ENCODE peak calls at places on chromosomes 1 and 21, in nine cellular contexts. C is natural killer cell; U is endothelial cell; Z is suprapubic skin; D is CD4-positive, alpha-beta T cell; Q is left lung; R is fibroblast of lung; G is BJ; H is heart left ventricle. V is an unnamed sample.

GRCh38 chr1:222347627-222348026 is 200.3 kb downstream of the HHIPL2 start:
- DNase-seq in C (no peak), U (no peak), Z (no peak), D (no peak), Q (no peak), R (no peak), G (no peak), H (no peak), V (no peak)

GRCh38 chr1:79568411-79568810 is 561.9 kb upstream of the ADGRL4 start:
- DNase-seq in C (no peak), U (no peak), Z (no peak), D (no peak), Q (no peak), R (peak; percentile 23), G (no peak), H (no peak), V (no peak)

GRCh38 chr1:224340711-224341384 is 10.9 kb upstream of the NVL start:
- DNase-seq in C (no peak), U (peak; percentile 21), Z (no peak), D (peak; percentile 31), Q (peak; percentile 88), R (peak; percentile 19), G (no peak), H (peak; percentile 25), V (no peak)

GRCh38 chr1:218845589-218845988 is 328.1 kb upstream of the LYPLAL1 start:
- DNase-seq in C (no peak), U (no peak), Z (no peak), D (no peak), Q (no peak), R (no peak), G (no peak), H (no peak), V (no peak)

GRCh38 chr1:43979528-43980254 is 681 bp downstream of the B4GALT2 start:
- DNase-seq in C (no peak), U (peak; percentile 33), Z (no peak), D (no peak), Q (peak; percentile 88), R (peak; percentile 67), G (no peak), H (peak; percentile 69), V (peak; percentile 62)

GRCh38 chr21:31837613-31838390 is 35.0 kb upstream of the HUNK start:
- DNase-seq in C (no peak), U (no peak), Z (no peak), D (no peak), Q (no peak), R (no peak), G (no peak), H (no peak), V (no peak)

GRCh38 chr1:63892632-63893395 is 119.0 kb downstream of the ROR1 start:
- DNase-seq in C (peak; percentile 62), U (no peak), Z (no peak), D (no peak), Q (no peak), R (peak; percentile 92), G (no peak), H (no peak), V (no peak)

GRCh38 chr1:193185861-193186714 is at the start of gene B3GALT2:
- DNase-seq in C (no peak), U (no peak), Z (no peak), D (no peak), Q (no peak), R (peak; percentile 61), G (no peak), H (peak; percentile 57), V (peak; percentile 8)

GRCh38 chr21:29233611-29234540 is 64.8 kb upstream of the BACH1 start:
- DNase-seq in C (no peak), U (no peak), Z (no peak), D (no peak), Q (no peak), R (no peak), G (no peak), H (no peak), V (peak; percentile 18)

GRCh38 chr1:182093781-182094180 is 32.3 kb upstream of the ZNF648 start:
- DNase-seq in C (no peak), U (no peak), Z (no peak), D (no peak), Q (no peak), R (no peak), G (no peak), H (no peak), V (no peak)

GRCh38 chr1:31135973-31136600 is 70.6 kb upstream of the PUM1 start:
- DNase-seq in C (no peak), U (no peak), Z (no peak), D (no peak), Q (no peak), R (peak; percentile 28), G (no peak), H (no peak), V (no peak)

GRCh38 chr1:80054129-80054528 is 1047.6 kb upstream of the ADGRL4 start:
- DNase-seq in C (no peak), U (no peak), Z (no peak), D (no peak), Q (no peak), R (peak; percentile 98), G (peak; percentile 7), H (no peak), V (peak; percentile 79)

GRCh38 chr1:243731301-243731891 is 118.6 kb downstream of the AKT3 start:
- DNase-seq in C (no peak), U (no peak), Z (no peak), D (no peak), Q (no peak), R (peak; percentile 85), G (no peak), H (peak; percentile 51), V (no peak)

GRCh38 chr1:11335417-11336070 is 62.5 kb downstream of the UBIAD1 start:
- DNase-seq in C (peak; percentile 66), U (no peak), Z (no peak), D (peak; percentile 3), Q (no peak), R (no peak), G (no peak), H (no peak), V (no peak)

GRCh38 chr1:19439464-19440171 is 45.7 kb downstream of the CAPZB start:
- DNase-seq in C (no peak), U (no peak), Z (no peak), D (peak; percentile 48), Q (no peak), R (no peak), G (no peak), H (peak; percentile 49), V (no peak)

GRCh38 chr1:193115629-193116227 is 6.1 kb upstream of the CDC73 start:
- DNase-seq in C (no peak), U (no peak), Z (no peak), D (no peak), Q (no peak), R (peak; percentile 100), G (peak; percentile 96), H (no peak), V (peak; percentile 96)

GRCh38 chr1:159927887-159928431 is 2.7 kb upstream of the TAGLN2 start:
- DNase-seq in C (no peak), U (no peak), Z (no peak), D (no peak), Q (no peak), R (no peak), G (no peak), H (no peak), V (no peak)
- TF ChIP-seq CTCF in C (no peak), U (no peak), Z (no peak), D (no peak), Q (no peak), R (no peak), G (no peak), H (no peak), V (no peak)

GRCh38 chr1:17588048-17588781 is 48.7 kb downstream of the ARHGEF10L start:
- DNase-seq in C (no peak), U (no peak), Z (no peak), D (no peak), Q (no peak), R (peak; percentile 74), G (peak; percentile 37), H (peak; percentile 74), V (no peak)
- TF ChIP-seq CTCF in C (no peak), U (no peak), Z (no peak), D (no peak), Q (no peak), R (no peak), G (no peak), H (no peak), V (no peak)

GRCh38 chr1:6100801-6101783 is 55.4 kb downstream of the KCNAB2 start:
- DNase-seq in C (no peak), U (no peak), Z (no peak), D (no peak), Q (peak; percentile 61), R (no peak), G (no peak), H (no peak), V (no peak)
- TF ChIP-seq CTCF in C (no peak), U (no peak), Z (no peak), D (no peak), Q (no peak), R (no peak), G (no peak), H (no peak), V (no peak)

GRCh38 chr1:22277662-22278061 is 134.8 kb upstream of the WNT4 start:
- DNase-seq in C (no peak), U (no peak), Z (no peak), D (no peak), Q (no peak), R (no peak), G (no peak), H (no peak), V (no peak)

GRCh38 chr1:22275211-22275610 is 132.3 kb upstream of the WNT4 start:
- DNase-seq in C (no peak), U (no peak), Z (no peak), D (no peak), Q (no peak), R (no peak), G (no peak), H (no peak), V (peak; percentile 33)

GRCh38 chr1:22273686-22274681 is 131.1 kb upstream of the WNT4 start:
- DNase-seq in C (no peak), U (no peak), Z (no peak), D (no peak), Q (no peak), R (peak; percentile 6), G (no peak), H (no peak), V (no peak)

GRCh38 chr1:22276396-22276748 is 133.5 kb upstream of the WNT4 start:
- DNase-seq in C (no peak), U (no peak), Z (no peak), D (no peak), Q (no peak), R (no peak), G (no peak), H (no peak), V (no peak)

DNA sequence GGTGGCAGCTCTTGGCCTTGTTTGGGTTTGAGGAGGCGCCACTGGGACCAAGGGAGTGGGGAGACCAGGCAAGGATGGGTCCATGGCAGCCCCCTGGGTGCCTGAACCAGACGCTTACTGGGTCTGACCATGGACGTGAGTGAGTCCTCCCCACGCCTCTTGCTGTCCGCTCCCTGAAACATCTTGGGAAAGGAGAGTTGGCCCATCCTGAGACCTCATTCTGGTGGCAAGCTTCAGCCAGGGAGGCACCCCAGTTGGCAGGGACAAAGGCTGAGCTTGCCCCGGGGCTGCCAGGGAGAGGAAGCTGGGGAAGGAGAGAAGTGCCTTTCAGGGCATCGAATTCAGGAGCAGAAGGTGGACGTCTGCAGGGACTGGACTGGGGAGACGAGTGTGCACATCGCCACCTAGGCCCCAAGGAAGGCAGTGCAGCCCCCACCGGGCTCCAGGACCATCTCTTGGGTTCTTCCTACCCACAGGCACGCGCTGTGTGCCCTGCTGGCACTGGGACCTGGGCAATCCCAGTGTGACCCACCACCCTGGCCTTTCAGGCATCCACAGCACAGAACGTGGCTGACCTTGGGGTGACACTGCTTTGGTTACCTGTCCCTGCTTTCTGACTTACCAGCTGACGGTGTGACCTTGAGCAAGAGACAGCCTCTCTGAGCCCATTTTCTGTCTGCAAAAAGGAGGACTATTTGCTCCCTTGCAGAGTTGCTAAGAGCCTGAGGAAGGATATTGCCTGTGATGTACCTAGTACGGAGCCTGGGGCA is 132.9 kb upstream of the WNT4 start:
- DNase-seq in C (peak; percentile 29), U (peak; percentile 83), Z (no peak), D (peak; percentile 13), Q (peak; percentile 83), R (peak; percentile 30), G (no peak), H (no peak), V (peak; percentile 42)
- TF ChIP-seq CTCF in C (peak; percentile 52), U (peak; percentile 62), Z (peak; percentile 36), D (peak; percentile 29), Q (peak; percentile 83), R (peak; percentile 95), G (peak; percentile 95), H (peak; percentile 50), V (peak; percentile 71)